ENCODE peak calls at places on chromosomes 5 and 9, in five cellular contexts. Y, V, K, T and O are unnamed samples.
A peak's percentile ranks its signal among the peaks of the same experiment; 100 is the strongest.

GRCh38 chr9:91536211-91536691 is 112.6 kb upstream of the NFIL3 start:
- DNase-seq in Y (peak; percentile 73), V (no peak), K (peak; percentile 90), T (no peak), O (no peak)

GRCh38 chr5:149358818-149359217 is 972 bp downstream of the PCYOX1L start:
- DNase-seq in Y (no peak), V (no peak), K (peak; percentile 58), T (no peak), O (no peak)

GRCh38 chr5:138712791-138713190 is 40.4 kb upstream of the CTNNA1 start:
- DNase-seq in Y (no peak), V (no peak), K (no peak), T (no peak), O (no peak)

GRCh38 chr5:57937501-57937900 is 454.9 kb upstream of the ACTBL2 start:
- DNase-seq in Y (no peak), V (no peak), K (peak; percentile 24), T (no peak), O (no peak)

GRCh38 chr5:126847318-126848221 is 70.6 kb downstream of the LMNB1 start:
- DNase-seq in Y (no peak), V (no peak), K (no peak), T (no peak), O (no peak)

GRCh38 chr9:133188006-133188842 is 20.8 kb downstream of the OBP2B start:
- DNase-seq in Y (peak; percentile 88), V (peak; percentile 65), K (no peak), T (peak; percentile 50), O (no peak)

GRCh38 chr9:120383611-120383998 is 196.4 kb downstream of the CDK5RAP2 start:
- DNase-seq in Y (no peak), V (peak; percentile 29), K (no peak), T (no peak), O (no peak)

GRCh38 chr9:6680797-6681146 is 35.2 kb upstream of the GLDC start:
- DNase-seq in Y (no peak), V (peak; percentile 71), K (peak; percentile 40), T (peak; percentile 64), O (no peak)

GRCh38 chr5:82164957-82165698 is 113.0 kb downstream of the RPS23 start:
- DNase-seq in Y (no peak), V (no peak), K (peak; percentile 84), T (no peak), O (no peak)

GRCh38 chr9:14062449-14063187 is 251.3 kb downstream of the NFIB start:
- DNase-seq in Y (no peak), V (peak; percentile 98), K (peak; percentile 84), T (no peak), O (no peak)

GRCh38 chr5:31412324-31412723 is 119.6 kb downstream of the DROSHA start:
- DNase-seq in Y (no peak), V (no peak), K (no peak), T (no peak), O (no peak)